ENCODE peak calls at places on chromosome 1, in seven cellular contexts. W, P, M, T, K, C and X are unnamed samples.

GRCh38 chr1:167666416-167666815 is 36.4 kb downstream of the RCSD1 start:
- DNase-seq in T (no peak), C (peak), K (no peak), W (peak), M (peak), P (peak), X (no peak)

GRCh38 chr1:113388017-113388620 is 2.2 kb upstream of the MAGI3 start:
- DNase-seq in M (peak), K (no peak), T (no peak), W (no peak), P (no peak), C (peak), X (no peak)

GRCh38 chr1:199247891-199248290 is 609.1 kb downstream of the PTPRC start:
- DNase-seq in M (no peak), C (no peak), P (no peak), T (no peak), K (no peak), W (no peak), X (no peak)

GRCh38 chr1:6258675-6259074 is 2.2 kb downstream of the GPR153 start:
- DNase-seq in M (no peak), C (no peak), K (no peak), W (no peak), T (no peak), P (no peak), X (no peak)

GRCh38 chr1:239909894-239910293 is 181.8 kb upstream of the FMN2 start:
- DNase-seq in W (peak), C (peak), P (no peak), M (peak), T (no peak), K (peak), X (no peak)

GRCh38 chr1:201280884-201281283 is 2.4 kb upstream of the PKP1 start:
- DNase-seq in P (no peak), W (no peak), K (no peak), M (no peak), C (no peak), T (no peak), X (no peak)

GRCh38 chr1:40676516-40676915 is 11.0 kb upstream of the RIMS3 start:
- DNase-seq in W (no peak), M (no peak), P (no peak), K (no peak), C (no peak), T (no peak), X (no peak)

GRCh38 chr1:29126198-29126597 is 2.5 kb upstream of the TMEM200B start:
- DNase-seq in W (no peak), M (no peak), C (no peak), T (no peak), P (no peak), K (no peak), X (no peak)

GRCh38 chr1:168728452-168729404 is at the start of gene DPT:
- DNase-seq in T (no peak), P (peak), C (peak), M (peak), K (peak), W (peak), X (no peak)

GRCh38 chr1:190376067-190376466 is 101.6 kb downstream of the BRINP3 start:
- DNase-seq in M (peak), K (peak), W (no peak), C (no peak), T (no peak), P (no peak), X (no peak)

GRCh38 chr1:150708595-150708994 is 11.6 kb upstream of the GOLPH3L start:
- DNase-seq in C (no peak), K (no peak), W (no peak), T (no peak), M (no peak), P (no peak), X (no peak)

GRCh38 chr1:60573726-60574409 is 500.3 kb upstream of the C1orf87 start:
- DNase-seq in K (peak), W (peak), P (no peak), C (no peak), T (no peak), M (peak), X (no peak)

GRCh38 chr1:91924146-91924545 is 25.1 kb upstream of the BRDT start:
- DNase-seq in K (peak), P (no peak), C (peak), T (no peak), W (peak), M (peak), X (no peak)

GRCh38 chr1:19533626-19534025 is 48.3 kb upstream of the CAPZB start:
- DNase-seq in K (no peak), W (no peak), T (no peak), M (no peak), P (peak), C (no peak), X (no peak)

GRCh38 chr1:212498243-212498642 is 65.5 kb downstream of the NENF start:
- DNase-seq in P (no peak), M (peak), C (peak), K (peak), W (peak), T (no peak), X (no peak)

GRCh38 chr1:2501041-2501819 is 25.1 kb downstream of the PLCH2 start:
- DNase-seq in C (no peak), K (no peak), T (no peak), M (no peak), W (no peak), P (no peak), X (no peak)

GRCh38 chr1:234638832-234639799 is 29.1 kb upstream of the IRF2BP2 start:
- DNase-seq in M (no peak), C (peak), T (no peak), K (no peak), W (no peak), P (no peak), X (no peak)

GRCh38 chr1:177142013-177142412 is 22.5 kb downstream of the ASTN1 start:
- DNase-seq in T (no peak), W (no peak), K (no peak), P (no peak), C (no peak), M (no peak), X (no peak)

GRCh38 chr1:207050768-207051614 is at the start of gene YOD1:
- DNase-seq in W (peak), P (peak), C (peak), M (peak), K (peak), T (peak), X (peak)

GRCh38 chr1:207049514-207049913 is 1.5 kb downstream of the YOD1 start:
- DNase-seq in K (no peak), C (no peak), P (no peak), T (no peak), W (no peak), M (no peak), X (no peak)

GRCh38 chr1:207049974-207050391 is 1.0 kb downstream of the YOD1 start:
- DNase-seq in T (no peak), P (peak), W (peak), M (peak), C (peak), K (peak), X (no peak)

GRCh38 chr1:207051615-207051943 is 571 bp upstream of the YOD1 start:
- DNase-seq in W (no peak), C (no peak), K (no peak), T (no peak), M (no peak), P (no peak), X (no peak)

DNA sequence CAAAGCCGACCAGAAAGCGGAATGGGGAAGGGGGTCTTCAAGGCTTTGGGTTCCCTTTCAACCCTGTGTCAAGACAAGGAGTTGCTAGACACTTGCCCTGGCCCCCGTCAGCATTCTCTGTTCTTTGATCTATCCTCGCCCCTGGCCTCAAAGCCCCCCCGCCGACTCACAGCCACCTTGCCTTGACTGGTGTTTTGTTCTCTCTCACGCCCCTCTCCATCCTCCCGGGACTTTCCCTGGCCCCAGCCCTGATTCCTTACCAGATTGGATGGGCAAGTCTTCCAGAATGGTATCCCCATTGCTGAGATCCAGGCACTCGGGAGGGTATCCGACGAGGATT is 610 bp downstream of the YOD1 start:
- DNase-seq in T (no peak), P (no peak), K (no peak), C (no peak), M (no peak), W (no peak), X (no peak)
- TF ChIP-seq CTCF in T (no peak), P (no peak), K (no peak), C (no peak), M (no peak), W (no peak), X (no peak)

GRCh38 chr1:42680921-42681683 is 1.1 kb upstream of the YBX1 start:
- DNase-seq in K (peak), W (peak), C (no peak), T (no peak), M (peak), P (no peak), X (no peak)

GRCh38 chr1:42684139-42684538 is 1.9 kb downstream of the YBX1 start:
- DNase-seq in K (peak), T (no peak), C (peak), M (peak), P (no peak), W (peak), X (no peak)

GRCh38 chr1:42680045-42680444 is 2.2 kb upstream of the YBX1 start:
- DNase-seq in T (no peak), K (no peak), W (no peak), C (no peak), P (no peak), M (no peak), X (no peak)

GRCh38 chr1:42681771-42682483 is at the start of gene YBX1:
- DNase-seq in M (peak), C (peak), K (peak), P (peak), T (peak), W (peak), X (peak)

GRCh38 chr1:42682739-42683529 is 716 bp downstream of the YBX1 start:
- DNase-seq in C (peak), K (peak), W (peak), P (peak), M (peak), T (peak), X (peak)
- TF ChIP-seq CTCF in C (no peak), K (no peak), W (no peak), P (no peak), M (no peak), T (no peak), X (no peak)

GRCh38 chr1:18513995-18514394 is 33.3 kb downstream of the KLHDC7A start:
- DNase-seq in W (no peak), M (no peak), T (no peak), K (no peak), P (no peak), C (no peak), X (no peak)

GRCh38 chr1:18512883-18513282 is 32.2 kb downstream of the KLHDC7A start:
- DNase-seq in K (no peak), T (no peak), P (no peak), M (no peak), C (no peak), W (no peak), X (no peak)

GRCh38 chr1:18515120-18515667 is 34.5 kb downstream of the KLHDC7A start:
- DNase-seq in T (no peak), K (no peak), P (no peak), M (no peak), W (no peak), C (no peak), X (no peak)

GRCh38 chr1:18508084-18508483 is 27.4 kb downstream of the KLHDC7A start:
- DNase-seq in W (no peak), C (no peak), K (no peak), P (no peak), T (no peak), M (no peak), X (no peak)

GRCh38 chr1:18511469-18511997 is 30.8 kb downstream of the KLHDC7A start:
- DNase-seq in P (no peak), T (no peak), K (no peak), M (no peak), W (no peak), C (no peak), X (no peak)
- TF ChIP-seq CTCF in P (no peak), T (peak), K (no peak), M (no peak), W (no peak), C (no peak), X (no peak)

DNA sequence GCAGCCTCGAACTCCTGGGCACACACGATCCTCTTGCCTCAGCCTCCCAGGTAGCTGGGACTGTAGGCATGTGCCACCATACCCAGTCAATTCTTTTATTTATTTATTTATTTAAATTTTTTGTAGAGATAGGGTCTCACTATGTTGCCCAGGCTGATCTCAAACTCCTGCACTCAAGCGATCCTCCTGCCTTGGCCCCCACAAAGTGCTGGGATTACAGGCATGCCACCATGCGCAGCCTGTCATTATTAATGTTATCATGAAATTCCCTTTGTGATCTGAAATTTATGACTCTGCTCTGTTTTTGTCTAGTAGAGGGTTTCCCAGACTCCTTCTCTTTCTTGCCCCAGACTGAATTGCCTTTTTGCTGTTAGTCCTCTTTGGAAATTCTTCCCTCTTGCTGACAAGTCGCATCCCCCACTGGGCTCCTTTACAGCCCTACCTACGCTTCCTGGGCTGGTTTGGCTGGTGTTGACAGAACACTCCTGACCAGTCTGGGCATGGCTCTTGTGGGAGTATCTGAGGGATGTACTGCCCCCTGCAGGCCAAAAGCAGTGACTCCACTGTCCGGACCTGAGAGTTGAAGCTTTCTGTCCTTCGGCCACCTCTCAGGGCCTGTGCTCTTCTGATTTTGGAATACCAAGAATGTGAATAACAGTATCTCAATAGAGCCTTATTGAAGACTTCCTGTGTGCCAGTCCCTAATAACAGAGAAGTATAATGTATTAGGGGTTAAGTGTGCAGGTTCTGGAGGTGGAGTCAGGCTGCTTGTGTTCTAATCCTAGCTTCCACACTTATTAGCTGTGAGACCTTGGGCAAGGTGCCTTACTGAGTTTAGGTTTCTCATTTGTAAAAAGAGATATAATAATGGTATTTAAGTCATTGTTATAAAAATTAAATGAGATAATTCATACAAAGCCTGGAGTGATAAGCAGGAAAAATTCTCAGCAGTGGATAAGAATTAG is 28.2 kb downstream of the TCEANC2 start:
- DNase-seq in W (peak), M (peak), K (peak), T (no peak), P (peak), C (peak), X (peak)
- TF ChIP-seq CTCF in W (peak), M (peak), K (peak), T (peak), P (peak), C (peak), X (no peak)